ENCODE peak calls at places on chromosomes 13 and 19, in six cellular contexts. One of them, this sample, is unnamed.

GRCh38 chr19:38424272-38424671 is 1.7 kb downstream of the RASGRP4 start:
- DNase-seq in SK-N-SH: no peak
- DNase-seq in mammary epithelial cell: no peak
- DNase-seq in astrocyte: no peak
- DNase-seq in H9: no peak
- DNase-seq in IMR-90: no peak
- DNase-seq in this sample: no peak

GRCh38 chr19:38544569-38545315 is 73.0 kb downstream of the MAP4K1 start:
- DNase-seq in SK-N-SH: no peak
- DNase-seq in mammary epithelial cell: no peak
- DNase-seq in astrocyte: no peak
- DNase-seq in H9: no peak
- DNase-seq in IMR-90: peak; percentile 5
- DNase-seq in this sample: no peak

GRCh38 chr13:30968734-30969335 is 36.4 kb downstream of the TEX26 start:
- DNase-seq in SK-N-SH: no peak
- DNase-seq in mammary epithelial cell: peak; percentile 15
- DNase-seq in astrocyte: peak; percentile 79
- DNase-seq in H9: no peak
- DNase-seq in IMR-90: peak; percentile 55
- DNase-seq in this sample: no peak

GRCh38 chr13:48561461-48562224 is 28.8 kb upstream of the RCBTB2 start:
- DNase-seq in SK-N-SH: peak; percentile 21
- DNase-seq in mammary epithelial cell: no peak
- DNase-seq in astrocyte: no peak
- DNase-seq in H9: no peak
- DNase-seq in IMR-90: no peak
- DNase-seq in this sample: no peak

GRCh38 chr13:76791290-76791664 is 94.9 kb downstream of the KCTD12 start:
- DNase-seq in SK-N-SH: no peak
- DNase-seq in mammary epithelial cell: peak; percentile 13
- DNase-seq in astrocyte: peak; percentile 39
- DNase-seq in H9: no peak
- DNase-seq in IMR-90: no peak
- DNase-seq in this sample: no peak

GRCh38 chr19:801861-802496 is 4.7 kb downstream of the PTBP1 start:
- DNase-seq in SK-N-SH: no peak
- DNase-seq in mammary epithelial cell: peak; percentile 17
- DNase-seq in astrocyte: peak; percentile 69
- DNase-seq in H9: peak; percentile 30
- DNase-seq in IMR-90: peak; percentile 44
- DNase-seq in this sample: no peak

GRCh38 chr13:114225610-114226009 is 9.1 kb upstream of the CDC16 start:
- DNase-seq in SK-N-SH: peak; percentile 37
- DNase-seq in mammary epithelial cell: no peak
- DNase-seq in astrocyte: no peak
- DNase-seq in H9: no peak
- DNase-seq in IMR-90: no peak
- DNase-seq in this sample: no peak

GRCh38 chr19:13633109-13633508 is 126.8 kb upstream of the CACNA1A start:
- DNase-seq in SK-N-SH: no peak
- DNase-seq in mammary epithelial cell: no peak
- DNase-seq in astrocyte: peak; percentile 34
- DNase-seq in H9: peak; percentile 49
- DNase-seq in IMR-90: peak; percentile 79
- DNase-seq in this sample: peak; percentile 66

GRCh38 chr13:19587635-19588300 is 26.4 kb upstream of the TPTE2 start:
- DNase-seq in SK-N-SH: peak; percentile 45
- DNase-seq in mammary epithelial cell: peak; percentile 35
- DNase-seq in astrocyte: peak; percentile 10
- DNase-seq in H9: no peak
- DNase-seq in IMR-90: peak; percentile 52
- DNase-seq in this sample: peak; percentile 19

GRCh38 chr19:681029-681626 is 4.9 kb downstream of the FSTL3 start:
- DNase-seq in SK-N-SH: peak; percentile 97
- DNase-seq in mammary epithelial cell: no peak
- DNase-seq in astrocyte: no peak
- DNase-seq in H9: no peak
- DNase-seq in IMR-90: no peak
- DNase-seq in this sample: peak; percentile 95

GRCh38 chr13:101025925-101026324 is 351.3 kb upstream of the TMTC4 start:
- DNase-seq in SK-N-SH: no peak
- DNase-seq in mammary epithelial cell: no peak
- DNase-seq in astrocyte: no peak
- DNase-seq in H9: no peak
- DNase-seq in IMR-90: no peak
- DNase-seq in this sample: no peak

GRCh38 chr13:26061947-26062346 is 10.1 kb upstream of the SHISA2 start:
- DNase-seq in SK-N-SH: no peak
- DNase-seq in mammary epithelial cell: peak; percentile 86
- DNase-seq in astrocyte: peak; percentile 89
- DNase-seq in H9: no peak
- DNase-seq in IMR-90: peak; percentile 61
- DNase-seq in this sample: peak; percentile 16

GRCh38 chr19:9941646-9942045 is 5.3 kb upstream of the OLFM2 start:
- DNase-seq in SK-N-SH: no peak
- DNase-seq in mammary epithelial cell: no peak
- DNase-seq in astrocyte: no peak
- DNase-seq in H9: no peak
- DNase-seq in IMR-90: no peak
- DNase-seq in this sample: no peak

GRCh38 chr19:34588249-34588648 is 88.7 kb downstream of the SCGB2B2 start:
- DNase-seq in SK-N-SH: no peak
- DNase-seq in mammary epithelial cell: peak; percentile 22
- DNase-seq in astrocyte: no peak
- DNase-seq in H9: no peak
- DNase-seq in IMR-90: no peak
- DNase-seq in this sample: no peak

GRCh38 chr19:32407004-32407992 is 1.7 kb downstream of the DPY19L3 start:
- DNase-seq in SK-N-SH: peak; percentile 36
- DNase-seq in mammary epithelial cell: no peak
- DNase-seq in astrocyte: peak; percentile 49
- DNase-seq in H9: no peak
- DNase-seq in IMR-90: peak; percentile 37
- DNase-seq in this sample: no peak

GRCh38 chr13:34864650-34865049 is 77.4 kb upstream of the NBEA start:
- DNase-seq in SK-N-SH: no peak
- DNase-seq in mammary epithelial cell: no peak
- DNase-seq in astrocyte: peak; percentile 19
- DNase-seq in H9: no peak
- DNase-seq in IMR-90: no peak
- DNase-seq in this sample: peak; percentile 21

GRCh38 chr19:13103961-13104847 is 1.5 kb upstream of the LYL1 start:
- DNase-seq in SK-N-SH: peak; percentile 81
- DNase-seq in mammary epithelial cell: no peak
- DNase-seq in astrocyte: no peak
- DNase-seq in H9: peak; percentile 69
- DNase-seq in IMR-90: no peak
- DNase-seq in this sample: no peak

GRCh38 chr13:41352935-41353801 is 42.1 kb downstream of the NAA16 start:
- DNase-seq in SK-N-SH: peak; percentile 55
- DNase-seq in mammary epithelial cell: peak; percentile 56
- DNase-seq in astrocyte: peak; percentile 15
- DNase-seq in H9: peak; percentile 47
- DNase-seq in IMR-90: peak; percentile 59
- DNase-seq in this sample: peak; percentile 51

GRCh38 chr13:112959206-112959605 is 9.8 kb upstream of the MCF2L start:
- DNase-seq in SK-N-SH: no peak
- DNase-seq in mammary epithelial cell: no peak
- DNase-seq in astrocyte: no peak
- DNase-seq in H9: no peak
- DNase-seq in IMR-90: no peak
- DNase-seq in this sample: no peak

GRCh38 chr13:27101289-27101688 is 70.3 kb downstream of the USP12 start:
- DNase-seq in SK-N-SH: no peak
- DNase-seq in mammary epithelial cell: no peak
- DNase-seq in astrocyte: no peak
- DNase-seq in H9: no peak
- DNase-seq in IMR-90: no peak
- DNase-seq in this sample: no peak

GRCh38 chr13:61954092-61954491 is 538.4 kb upstream of the PCDH20 start:
- DNase-seq in SK-N-SH: peak; percentile 14
- DNase-seq in mammary epithelial cell: no peak
- DNase-seq in astrocyte: no peak
- DNase-seq in H9: no peak
- DNase-seq in IMR-90: peak; percentile 0
- DNase-seq in this sample: peak; percentile 19

DNA sequence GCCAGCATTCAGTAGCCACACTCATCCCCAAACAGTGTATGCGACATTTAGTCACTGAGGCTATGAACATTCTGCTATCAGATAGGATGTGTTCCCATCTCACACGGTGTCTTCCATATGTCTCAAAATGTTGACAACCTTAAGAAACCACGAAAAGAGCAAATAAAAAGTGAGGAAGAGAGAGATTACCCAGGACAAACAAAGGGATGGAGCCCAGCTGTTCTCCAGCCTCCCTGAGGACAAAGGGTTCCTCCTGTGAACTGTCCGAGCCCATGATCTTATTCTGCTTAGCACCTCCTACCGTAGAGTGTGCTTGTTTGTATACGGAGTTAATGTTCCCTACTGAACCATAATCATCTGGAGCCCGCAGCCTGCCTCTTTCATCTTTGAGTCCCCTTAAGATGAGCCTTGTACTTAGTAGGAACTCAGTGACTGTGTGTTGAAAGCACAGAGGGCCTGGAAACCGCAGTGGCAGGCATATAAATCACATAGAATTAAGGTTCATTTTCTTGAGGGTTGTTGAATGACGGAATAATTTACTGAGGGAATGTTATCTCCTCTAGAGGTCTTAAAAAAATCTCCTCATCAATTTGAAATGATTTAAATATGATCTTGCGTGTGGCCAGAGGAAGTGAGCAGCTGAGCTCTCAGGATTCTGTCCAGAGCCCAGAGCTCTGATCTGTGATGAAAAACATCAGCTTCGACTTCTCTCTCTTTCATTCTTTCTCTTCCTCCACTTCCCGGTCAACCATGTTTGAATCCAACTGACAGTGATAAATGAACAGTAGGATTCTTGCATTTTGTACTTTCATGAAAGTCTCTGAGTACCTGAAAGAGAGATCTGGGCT is 200.5 kb downstream of the KLF5 start:
- DNase-seq in SK-N-SH: no peak
- DNase-seq in mammary epithelial cell: no peak
- DNase-seq in astrocyte: peak; percentile 65
- DNase-seq in H9: no peak
- DNase-seq in IMR-90: peak; percentile 12
- DNase-seq in this sample: peak; percentile 28
- H3K4me2 ChIP-seq in SK-N-SH: no peak overlapping the region
- H3K4me2 ChIP-seq in mammary epithelial cell: no peak overlapping the region
- H3K4me2 ChIP-seq in astrocyte: no peak overlapping the region
- H3K4me2 ChIP-seq in H9: no peak overlapping the region
- H3K4me2 ChIP-seq in IMR-90: peak overlapping the region; percentile 17
- H3K4me2 ChIP-seq in this sample: no peak overlapping the region

GRCh38 chr19:16070366-16070990 is 5.8 kb upstream of the TPM4 start:
- DNase-seq in SK-N-SH: no peak
- DNase-seq in mammary epithelial cell: peak; percentile 88
- DNase-seq in astrocyte: no peak
- DNase-seq in H9: no peak
- DNase-seq in IMR-90: no peak
- DNase-seq in this sample: no peak
- H2AFZ ChIP-seq in SK-N-SH: no peak overlapping the region
- H2AFZ ChIP-seq in mammary epithelial cell: peak overlapping the region; percentile 0
- H2AFZ ChIP-seq in astrocyte: peak overlapping the region; percentile 57
- H2AFZ ChIP-seq in H9: no peak overlapping the region
- H2AFZ ChIP-seq in IMR-90: peak overlapping the region; percentile 67
- H2AFZ ChIP-seq in this sample: no peak overlapping the region

GRCh38 chr19:47423203-47423882 is 4.0 kb upstream of the MEIS3 start:
- DNase-seq in SK-N-SH: no peak
- DNase-seq in mammary epithelial cell: no peak
- DNase-seq in astrocyte: no peak
- DNase-seq in H9: no peak
- DNase-seq in IMR-90: no peak
- DNase-seq in this sample: no peak
- H3K4me2 ChIP-seq in SK-N-SH: no peak overlapping the region
- H3K4me2 ChIP-seq in mammary epithelial cell: no peak overlapping the region
- H3K4me2 ChIP-seq in astrocyte: no peak overlapping the region
- H3K4me2 ChIP-seq in H9: no peak overlapping the region
- H3K4me2 ChIP-seq in IMR-90: no peak overlapping the region
- H3K4me2 ChIP-seq in this sample: no peak overlapping the region

GRCh38 chr19:50556236-50557008 is 11.8 kb downstream of the LRRC4B start:
- DNase-seq in SK-N-SH: peak; percentile 96
- DNase-seq in mammary epithelial cell: peak; percentile 16
- DNase-seq in astrocyte: peak; percentile 6
- DNase-seq in H9: peak; percentile 94
- DNase-seq in IMR-90: peak; percentile 59
- DNase-seq in this sample: peak; percentile 92

GRCh38 chr19:50555033-50555432 is 13.2 kb downstream of the LRRC4B start:
- DNase-seq in SK-N-SH: no peak
- DNase-seq in mammary epithelial cell: no peak
- DNase-seq in astrocyte: no peak
- DNase-seq in H9: no peak
- DNase-seq in IMR-90: no peak
- DNase-seq in this sample: no peak

GRCh38 chr19:50554212-50554611 is 14.0 kb downstream of the LRRC4B start:
- DNase-seq in SK-N-SH: no peak
- DNase-seq in mammary epithelial cell: no peak
- DNase-seq in astrocyte: no peak
- DNase-seq in H9: no peak
- DNase-seq in IMR-90: no peak
- DNase-seq in this sample: no peak

GRCh38 chr19:50557009-50557613 is 11.1 kb downstream of the LRRC4B start:
- DNase-seq in SK-N-SH: no peak
- DNase-seq in mammary epithelial cell: no peak
- DNase-seq in astrocyte: no peak
- DNase-seq in H9: no peak
- DNase-seq in IMR-90: no peak
- DNase-seq in this sample: peak; percentile 60

DNA sequence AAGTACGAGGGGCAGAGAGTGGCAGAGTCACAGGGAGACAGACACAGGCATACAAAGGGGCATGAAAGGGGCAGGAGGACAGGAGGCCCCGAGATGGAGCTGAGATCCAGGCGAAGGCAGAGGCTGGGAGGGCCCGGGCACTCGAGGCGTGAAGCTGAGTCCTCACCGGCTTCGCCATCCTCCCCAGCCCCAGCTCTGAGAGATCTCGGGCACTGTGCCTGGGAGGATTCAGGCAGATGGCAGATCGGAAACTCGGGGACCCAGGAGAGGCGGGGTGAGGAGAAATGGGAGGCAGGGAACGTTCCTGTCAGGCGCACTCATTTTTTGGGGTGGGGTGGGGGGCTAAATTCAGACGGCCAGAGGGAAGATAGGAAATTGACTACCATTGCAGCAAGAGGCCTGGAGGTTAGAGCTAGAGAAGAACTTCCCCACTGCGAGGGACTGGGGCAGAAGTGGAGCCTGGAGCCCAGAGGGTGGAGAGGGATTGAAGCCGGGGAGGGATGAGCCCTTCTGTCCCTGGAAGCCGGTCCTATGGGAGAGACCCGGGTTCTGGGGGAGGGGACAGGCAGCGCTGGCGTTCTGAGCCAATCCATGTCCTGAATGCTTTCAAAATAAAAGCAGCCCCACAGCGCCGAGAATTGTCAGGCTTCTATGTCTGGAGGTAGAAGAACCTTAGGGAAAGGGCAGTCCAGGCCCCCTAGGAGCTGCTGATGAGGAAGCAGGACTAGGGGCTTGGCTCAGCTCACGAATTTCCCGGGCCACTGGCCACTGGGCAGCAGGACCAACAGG is 12.6 kb downstream of the LRRC4B start:
- DNase-seq in SK-N-SH: peak; percentile 51
- DNase-seq in mammary epithelial cell: no peak
- DNase-seq in astrocyte: no peak
- DNase-seq in H9: peak; percentile 74
- DNase-seq in IMR-90: no peak
- DNase-seq in this sample: no peak
- H2AFZ ChIP-seq in SK-N-SH: no peak overlapping the region
- H2AFZ ChIP-seq in mammary epithelial cell: no peak overlapping the region
- H2AFZ ChIP-seq in astrocyte: no peak overlapping the region
- H2AFZ ChIP-seq in H9: no peak overlapping the region
- H2AFZ ChIP-seq in IMR-90: peak overlapping the region; percentile 75
- H2AFZ ChIP-seq in this sample: peak overlapping the region; percentile 81

This sample was measured in hepatocyte.